ENCODE peak calls at places on chromosomes 6 and 20, in eight cellular contexts. K is GM23248, M is HCT116, J is hepatocyte, W is Karpas-422, N is OCI-LY7, C is PC-3, S is MM.1S. G is an unnamed sample.

GRCh38 chr20:18005170-18005989 is 36.6 kb downstream of the MGME1 start:
- DNase-seq in M (no peak), W (no peak), K (no peak), C (no peak), J (peak; percentile 28), S (no peak), N (peak; percentile 46), G (no peak)

GRCh38 chr6:47484616-47485015 is 7.0 kb downstream of the CD2AP start:
- DNase-seq in W (no peak), J (peak; percentile 16), C (peak; percentile 74), M (peak; percentile 22), S (no peak), N (no peak), K (peak; percentile 87), G (no peak)

GRCh38 chr6:1867197-1867596 is 257.5 kb downstream of the FOXC1 start:
- DNase-seq in W (peak; percentile 11), M (no peak), S (no peak), J (no peak), N (no peak), K (no peak), C (no peak), G (no peak)

GRCh38 chr6:141199074-141199473 is 933.7 kb upstream of the GJE1 start:
- DNase-seq in W (no peak), J (no peak), M (no peak), K (no peak), C (no peak), S (peak; percentile 14), N (no peak), G (no peak)

GRCh38 chr20:38862226-38862625 is 56.7 kb downstream of the PPP1R16B start:
- DNase-seq in S (no peak), K (no peak), C (no peak), M (no peak), W (no peak), N (no peak), J (no peak), G (no peak)

GRCh38 chr6:110629153-110629552 is 152.7 kb upstream of the SLC22A16 start:
- DNase-seq in S (no peak), J (no peak), K (no peak), N (no peak), M (no peak), C (no peak), W (no peak), G (no peak)

GRCh38 chr6:65900928-65901327 is 193.9 kb upstream of the EYS start:
- DNase-seq in W (no peak), S (no peak), J (no peak), K (no peak), M (no peak), N (no peak), C (no peak), G (no peak)

GRCh38 chr6:30322527-30323501 is 3.9 kb upstream of the TRIM39 start:
- DNase-seq in M (no peak), N (no peak), S (no peak), K (peak; percentile 61), C (peak; percentile 77), W (no peak), J (no peak), G (no peak)

GRCh38 chr20:64038252-64038578 is 2.2 kb downstream of the C20orf204 start:
- DNase-seq in M (peak; percentile 13), S (peak; percentile 44), N (peak; percentile 51), W (no peak), C (no peak), J (no peak), K (no peak), G (peak; percentile 40)

GRCh38 chr20:25573288-25574251 is 11.8 kb downstream of the NINL start:
- DNase-seq in N (no peak), W (no peak), M (no peak), S (no peak), C (no peak), J (no peak), K (peak; percentile 58), G (no peak)

GRCh38 chr20:49345538-49345937 is 67.7 kb upstream of the ZNFX1 start:
- DNase-seq in S (no peak), C (peak; percentile 95), W (no peak), N (no peak), M (no peak), K (peak; percentile 93), J (no peak), G (no peak)

GRCh38 chr6:51640016-51640415 is 447.4 kb downstream of the PKHD1 start:
- DNase-seq in M (no peak), K (no peak), C (no peak), N (no peak), J (no peak), W (no peak), S (no peak), G (no peak)

GRCh38 chr6:117677553-117678131 is 2.4 kb downstream of the NUS1 start:
- DNase-seq in K (peak; percentile 76), N (no peak), J (no peak), S (no peak), C (peak; percentile 44), M (no peak), W (no peak), G (no peak)

GRCh38 chr20:11791316-11792228 is 126.1 kb upstream of the BTBD3 start:
- DNase-seq in M (no peak), S (no peak), C (peak; percentile 96), J (peak; percentile 23), N (no peak), K (no peak), W (no peak), G (peak; percentile 32)

GRCh38 chr20:43537921-43538854 is 20.6 kb upstream of the SGK2 start:
- DNase-seq in S (peak; percentile 45), C (peak; percentile 86), M (peak; percentile 24), W (peak; percentile 71), K (peak; percentile 72), N (peak; percentile 58), J (peak; percentile 82), G (peak; percentile 84)

GRCh38 chr20:59749293-59749680 is 144.9 kb downstream of the PHACTR3 start:
- DNase-seq in M (no peak), K (peak; percentile 96), J (no peak), N (no peak), W (no peak), S (no peak), C (peak; percentile 6), G (no peak)

GRCh38 chr6:5034328-5034727 is 30.5 kb upstream of the RPP40 start:
- DNase-seq in N (no peak), C (no peak), K (no peak), J (no peak), W (no peak), M (no peak), S (no peak), G (no peak)

GRCh38 chr20:20461526-20461925 is 93.6 kb downstream of the INSM1 start:
- DNase-seq in M (no peak), W (no peak), S (no peak), C (no peak), K (no peak), J (no peak), N (no peak), G (peak; percentile 17)

GRCh38 chr20:62309198-62309944 is 6.6 kb downstream of the ADRM1 start:
- DNase-seq in J (no peak), S (no peak), M (no peak), K (no peak), N (no peak), W (no peak), C (no peak), G (no peak)

GRCh38 chr6:130766239-130767144 is 60.7 kb upstream of the SMLR1 start:
- DNase-seq in M (no peak), N (no peak), W (no peak), C (no peak), J (no peak), S (no peak), K (no peak), G (no peak)

GRCh38 chr6:130775421-130776012 is 51.7 kb upstream of the SMLR1 start:
- DNase-seq in K (peak; percentile 69), M (no peak), C (no peak), W (no peak), J (no peak), S (no peak), N (no peak), G (no peak)

GRCh38 chr6:130771741-130772140 is 55.5 kb upstream of the SMLR1 start:
- DNase-seq in S (no peak), N (no peak), W (no peak), J (no peak), C (no peak), M (no peak), K (no peak), G (no peak)

GRCh38 chr6:130765181-130765727 is 62.0 kb upstream of the SMLR1 start:
- DNase-seq in C (no peak), M (no peak), J (no peak), W (no peak), S (no peak), N (no peak), K (no peak), G (no peak)

DNA sequence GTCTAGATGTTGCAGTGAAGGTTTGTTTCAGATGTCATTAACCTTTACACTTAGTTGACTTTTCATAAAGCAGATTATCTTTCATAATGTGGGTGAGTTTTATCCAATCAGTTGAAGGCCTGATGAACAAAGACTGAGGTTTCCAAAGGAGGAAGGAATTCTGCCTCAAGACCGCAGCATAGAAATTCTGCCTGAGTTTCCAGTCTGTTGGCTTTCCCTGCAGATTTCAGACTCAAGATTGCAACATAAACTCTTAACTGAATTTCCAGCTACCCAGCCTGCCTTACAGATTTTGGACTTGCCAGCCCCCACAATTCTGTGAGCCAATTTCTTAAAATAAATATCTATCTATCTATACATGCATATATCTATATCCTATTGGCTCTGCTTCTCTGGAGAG is 57.4 kb upstream of the SMLR1 start:
- DNase-seq in K (no peak), S (no peak), N (no peak), C (no peak), J (no peak), W (no peak), M (no peak), G (no peak)
- H3K9me2 ChIP-seq in K (no peaks in the 10 kb centered on the region), S (no peaks in the 10 kb centered on the region), N (no peaks in the 10 kb centered on the region), C (no peaks in the 10 kb centered on the region), J (no peaks in the 10 kb centered on the region), W (no peaks in the 10 kb centered on the region), M (no peaks in the 10 kb centered on the region), G (peaks cover 10% of the 10 kb centered on the region)

GRCh38 chr6:43727634-43728033 is 40.0 kb upstream of the MRPS18A start:
- DNase-seq in C (no peak), J (no peak), M (no peak), S (no peak), K (no peak), N (no peak), W (no peak), G (no peak)
- H3K9me2 ChIP-seq in C (no peaks in the 10 kb centered on the region), J (no peaks in the 10 kb centered on the region), M (no peaks in the 10 kb centered on the region), S (no peaks in the 10 kb centered on the region), K (no peaks in the 10 kb centered on the region), N (no peaks in the 10 kb centered on the region), W (no peaks in the 10 kb centered on the region), G (no peaks in the 10 kb centered on the region)

DNA sequence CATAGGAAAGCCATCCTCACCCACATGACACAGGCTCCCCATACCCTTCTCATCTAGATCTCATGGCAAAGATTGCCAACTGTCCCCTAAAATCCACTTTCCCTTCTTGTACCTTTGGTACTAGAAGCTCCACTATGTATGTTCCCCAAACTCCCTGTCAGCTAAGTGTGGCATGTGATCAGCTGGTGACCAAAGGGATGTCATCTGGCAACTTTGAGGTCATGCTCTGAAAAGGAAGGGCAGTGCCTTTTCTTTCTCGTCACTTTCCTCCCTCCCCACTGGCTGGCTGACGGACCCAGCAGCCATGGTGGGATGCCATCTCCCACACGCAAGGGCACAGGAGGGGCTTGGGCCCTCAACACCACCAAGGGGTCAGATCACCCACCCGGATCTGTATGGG is 23.8 kb upstream of the TAF8 start:
- DNase-seq in W (peak; percentile 53), S (no peak), C (no peak), M (no peak), K (no peak), J (no peak), N (no peak), G (no peak)
- H3K9me2 ChIP-seq in W (no peaks in the 10 kb centered on the region), S (no peaks in the 10 kb centered on the region), C (no peaks in the 10 kb centered on the region), M (no peaks in the 10 kb centered on the region), K (no peaks in the 10 kb centered on the region), J (no peaks in the 10 kb centered on the region), N (no peaks in the 10 kb centered on the region), G (no peaks in the 10 kb centered on the region)

GRCh38 chr6:151376440-151376839 is 14.9 kb downstream of the ZBTB2 start:
- DNase-seq in N (peak; percentile 66), W (peak; percentile 81), M (no peak), K (no peak), S (peak; percentile 24), J (no peak), C (no peak), G (no peak)
- H3K9me2 ChIP-seq in N (no peaks in the 10 kb centered on the region), W (no peaks in the 10 kb centered on the region), M (no peaks in the 10 kb centered on the region), K (no peaks in the 10 kb centered on the region), S (no peaks in the 10 kb centered on the region), J (no peaks in the 10 kb centered on the region), C (no peaks in the 10 kb centered on the region), G (no peaks in the 10 kb centered on the region)